ENCODE peak calls at places on chromosome 4, in seven cellular contexts. X is EL, Y is germinal center, Z is GM23248, N is iris pigment epithelial cell, F is fibroblast of pulmonary artery, Q is fibroblast of mammary gland. T is an unnamed sample.
A peak's percentile ranks its signal among the peaks of the same experiment; 100 is the strongest.

GRCh38 chr4:16846520-16847117 is 51.8 kb downstream of the LDB2 start:
- DNase-seq in X (no peak), Y (no peak), Z (no peak), N (no peak), F (no peak), Q (no peak), T (no peak)

GRCh38 chr4:122046255-122046654 is 94.4 kb upstream of the TRPC3 start:
- DNase-seq in X (no peak), Y (no peak), Z (no peak), N (no peak), F (no peak), Q (no peak), T (no peak)

GRCh38 chr4:176002007-176002623 is 63.5 kb upstream of the WDR17 start:
- DNase-seq in X (peak; percentile 23), Y (peak; percentile 63), Z (peak; percentile 34), N (peak; percentile 2), F (peak; percentile 1), Q (no peak), T (no peak)

GRCh38 chr4:159401791-159402380 is 299.0 kb downstream of the RAPGEF2 start:
- DNase-seq in X (peak; percentile 96), Y (no peak), Z (peak; percentile 88), N (peak; percentile 97), F (peak; percentile 85), Q (peak; percentile 97), T (no peak)

GRCh38 chr4:915041-915474 is 17.1 kb downstream of the GAK start:
- DNase-seq in X (no peak), Y (no peak), Z (no peak), N (no peak), F (no peak), Q (peak; percentile 10), T (no peak)

GRCh38 chr4:188647820-188648380 is 508.7 kb downstream of the TRIML1 start:
- DNase-seq in X (no peak), Y (no peak), Z (no peak), N (no peak), F (no peak), Q (no peak), T (no peak)

GRCh38 chr4:145842224-145842887 is 96.3 kb downstream of the ZNF827 start:
- DNase-seq in X (peak; percentile 64), Y (no peak), Z (no peak), N (peak; percentile 79), F (peak; percentile 65), Q (peak; percentile 56), T (no peak)

GRCh38 chr4:24967346-24967745 is 54.5 kb upstream of the CCDC149 start:
- DNase-seq in X (no peak), Y (no peak), Z (no peak), N (no peak), F (no peak), Q (no peak), T (no peak)

GRCh38 chr4:183354213-183354612 is 32.0 kb upstream of the CLDN24 start:
- DNase-seq in X (no peak), Y (no peak), Z (no peak), N (no peak), F (no peak), Q (no peak), T (no peak)

GRCh38 chr4:94507281-94507680 is 55.5 kb downstream of the PDLIM5 start:
- DNase-seq in X (no peak), Y (no peak), Z (no peak), N (no peak), F (no peak), Q (no peak), T (no peak)

GRCh38 chr4:90234916-90235547 is 107.8 kb downstream of the CCSER1 start:
- DNase-seq in X (no peak), Y (no peak), Z (no peak), N (no peak), F (no peak), Q (no peak), T (no peak)

GRCh38 chr4:152586668-152587067 is 50.8 kb upstream of the FBXW7 start:
- DNase-seq in X (no peak), Y (no peak), Z (no peak), N (no peak), F (no peak), Q (no peak), T (no peak)

GRCh38 chr4:11805837-11806236 is 377.1 kb upstream of the HS3ST1 start:
- DNase-seq in X (no peak), Y (no peak), Z (peak; percentile 2), N (peak; percentile 14), F (peak; percentile 86), Q (peak; percentile 34), T (no peak)

GRCh38 chr4:20487446-20487845 is 212.8 kb upstream of the PACRGL start:
- DNase-seq in X (peak; percentile 55), Y (no peak), Z (peak; percentile 6), N (no peak), F (no peak), Q (no peak), T (no peak)

GRCh38 chr4:158871050-158871724 is 102.4 kb downstream of the FNIP2 start:
- DNase-seq in X (no peak), Y (no peak), Z (no peak), N (peak; percentile 18), F (peak; percentile 24), Q (no peak), T (no peak)

GRCh38 chr4:128711361-128711760 is 98.1 kb upstream of the JADE1 start:
- DNase-seq in X (no peak), Y (no peak), Z (no peak), N (no peak), F (no peak), Q (peak; percentile 52), T (no peak)

GRCh38 chr4:118400362-118400761 is 47.6 kb upstream of the PRSS12 start:
- DNase-seq in X (peak; percentile 28), Y (no peak), Z (no peak), N (peak; percentile 78), F (no peak), Q (no peak), T (no peak)

GRCh38 chr4:37415845-37416369 is 171.4 kb downstream of the NWD2 start:
- DNase-seq in X (no peak), Y (no peak), Z (no peak), N (no peak), F (no peak), Q (no peak), T (no peak)

GRCh38 chr4:114076865-114077264 is 97.4 kb upstream of the ARSJ start:
- DNase-seq in X (peak; percentile 35), Y (no peak), Z (peak; percentile 40), N (no peak), F (peak; percentile 27), Q (peak; percentile 61), T (no peak)

T was measured in activated gamma-delta T cell treated with anti-CD3 and anti-CD28 coated beads, Interleukin-2, amount 50 U/mL, for 16 hours.